ENCODE peak calls at places on chromosomes 2 and 18, in four cellular contexts. W, M, S and J are unnamed samples.
A peak's percentile ranks its signal among the peaks of the same experiment; 100 is the strongest.

GRCh38 chr18:26456070-26456491 is 92.3 kb downstream of the KCTD1 start:
- DNase-seq in W (peak; percentile 42), M (no peak), S (no peak), J (no peak)

GRCh38 chr2:192978317-192978874 is 783.7 kb upstream of the TMEFF2 start:
- DNase-seq in W (no peak), M (no peak), S (no peak), J (no peak)

GRCh38 chr18:24160086-24160485 is 21.2 kb downstream of the CABYR start:
- DNase-seq in W (no peak), M (no peak), S (no peak), J (no peak)

GRCh38 chr2:233711312-233712008 is 1.2 kb upstream of the UGT1A5 start:
- DNase-seq in W (peak; percentile 77), M (peak; percentile 81), S (peak; percentile 79), J (peak; percentile 76)

GRCh38 chr2:108910541-108911396 is 78.3 kb downstream of the EDAR start:
- DNase-seq in W (no peak), M (peak; percentile 10), S (no peak), J (peak; percentile 18)

GRCh38 chr2:52083214-52083613 is 1051.3 kb upstream of the NRXN1 start:
- DNase-seq in W (no peak), M (no peak), S (no peak), J (no peak)

GRCh38 chr2:196309646-196310045 is 138.3 kb upstream of the STK17B start:
- DNase-seq in W (no peak), M (no peak), S (no peak), J (no peak)

GRCh38 chr2:149538138-149538833 is 49.3 kb downstream of the MMADHC start:
- DNase-seq in W (no peak), M (no peak), S (peak; percentile 72), J (no peak)

GRCh38 chr18:35041752-35042379 is 653 bp downstream of the MAPRE2 start:
- DNase-seq in W (no peak), M (peak; percentile 65), S (peak; percentile 51), J (peak; percentile 18)

GRCh38 chr18:79490593-79491551 is 95.1 kb downstream of the NFATC1 start:
- DNase-seq in W (no peak), M (no peak), S (no peak), J (peak; percentile 8)